ENCODE peak calls at places on chromosome 21, in seven cellular contexts. J, B, C, L, O, T and P are unnamed samples.

GRCh38 chr21:43824250-43824882 is 35.0 kb downstream of the RRP1 start:
- DNase-seq in J (no peak), B (no peak), C (peak; percentile 9), L (no peak), O (no peak), T (no peak), P (no peak)

GRCh38 chr21:25176637-25177412 is 430.5 kb downstream of the MRPL39 start:
- DNase-seq in J (no peak), B (no peak), C (no peak), L (no peak), O (no peak), T (no peak), P (no peak)

GRCh38 chr21:45949928-45950739 is 31.4 kb upstream of the COL6A1 start:
- DNase-seq in J (no peak), B (peak; percentile 56), C (no peak), L (no peak), O (no peak), T (no peak), P (peak; percentile 43)

GRCh38 chr21:37385179-37385765 is 18.7 kb downstream of the DYRK1A start:
- DNase-seq in J (no peak), B (no peak), C (no peak), L (no peak), O (no peak), T (no peak), P (no peak)

GRCh38 chr21:25577765-25578069 is 29.6 kb downstream of the MRPL39 start:
- DNase-seq in J (no peak), B (no peak), C (no peak), L (no peak), O (no peak), T (no peak), P (no peak)

GRCh38 chr21:44515359-44516165 is 24.4 kb downstream of the KRTAP10-1 start:
- DNase-seq in J (no peak), B (no peak), C (no peak), L (no peak), O (no peak), T (no peak), P (no peak)

GRCh38 chr21:18603246-18603645 is 199.7 kb upstream of the TMPRSS15 start:
- DNase-seq in J (no peak), B (no peak), C (no peak), L (no peak), O (no peak), T (no peak), P (no peak)

GRCh38 chr21:34946385-34947121 is 102.5 kb downstream of the RUNX1 start:
- DNase-seq in J (no peak), B (no peak), C (no peak), L (no peak), O (no peak), T (no peak), P (no peak)

GRCh38 chr21:43299441-43300277 is 127.3 kb downstream of the SIK1 start:
- DNase-seq in J (peak; percentile 62), B (no peak), C (no peak), L (no peak), O (no peak), T (no peak), P (peak; percentile 62)

GRCh38 chr21:21268061-21268471 is 269.9 kb downstream of the NCAM2 start:
- DNase-seq in J (no peak), B (no peak), C (no peak), L (no peak), O (no peak), T (no peak), P (no peak)

GRCh38 chr21:33198346-33199135 is 31.2 kb upstream of the IFNAR2 start:
- DNase-seq in J (no peak), B (no peak), C (no peak), L (no peak), O (no peak), T (no peak), P (peak; percentile 78)

GRCh38 chr21:34530264-34530663 is 18.3 kb upstream of the KCNE1 start:
- DNase-seq in J (no peak), B (no peak), C (no peak), L (no peak), O (no peak), T (no peak), P (no peak)

GRCh38 chr21:15521644-15522001 is 208.2 kb upstream of the USP25 start:
- DNase-seq in J (no peak), B (no peak), C (no peak), L (no peak), O (no peak), T (no peak), P (no peak)

GRCh38 chr21:15524855-15525254 is 204.9 kb upstream of the USP25 start:
- DNase-seq in J (no peak), B (no peak), C (no peak), L (no peak), O (no peak), T (no peak), P (no peak)

GRCh38 chr21:15517394-15517793 is 212.4 kb upstream of the USP25 start:
- DNase-seq in J (no peak), B (no peak), C (no peak), L (no peak), O (no peak), T (no peak), P (no peak)

GRCh38 chr21:15522148-15522547 is 207.6 kb upstream of the USP25 start:
- DNase-seq in J (peak; percentile 21), B (no peak), C (no peak), L (no peak), O (no peak), T (no peak), P (no peak)

GRCh38 chr21:15520811-15521643 is 208.8 kb upstream of the USP25 start:
- DNase-seq in J (peak; percentile 19), B (no peak), C (no peak), L (no peak), O (no peak), T (no peak), P (no peak)
- TF ChIP-seq CTCF in J (no peak), B (no peak), C (no peak), L (peak; percentile 34), O (no peak), T (no peak), P (no peak)

DNA sequence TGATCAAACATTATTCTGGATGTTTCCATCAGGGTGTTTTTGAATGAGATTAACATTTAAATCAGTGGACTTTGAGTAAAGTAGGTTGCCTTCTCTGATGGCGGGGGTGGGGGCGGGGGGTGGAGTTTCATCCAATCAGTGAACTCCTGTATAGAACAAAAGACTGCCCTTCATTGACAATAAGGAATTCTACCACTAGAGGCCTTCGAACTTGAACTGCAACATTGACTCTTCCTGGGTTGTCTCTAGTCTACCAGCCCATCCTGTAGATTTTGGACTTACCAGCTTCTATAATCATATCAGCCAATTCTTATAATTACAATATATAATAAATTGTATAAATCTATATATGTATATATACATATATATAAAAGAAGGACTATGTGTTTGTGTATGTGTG is 520.4 kb upstream of the CXADR start:
- DNase-seq in J (no peak), B (no peak), C (no peak), L (no peak), O (no peak), T (no peak), P (no peak)
- TF ChIP-seq CTCF in J (no peak), B (no peak), C (no peak), L (no peak), O (no peak), T (no peak), P (no peak)

GRCh38 chr21:42012344-42012743 is 2.2 kb upstream of the ZBTB21 start:
- DNase-seq in J (no peak), B (no peak), C (no peak), L (no peak), O (no peak), T (no peak), P (no peak)

GRCh38 chr21:42009831-42010506 is at the start of gene ZBTB21:
- DNase-seq in J (peak; percentile 99), B (peak; percentile 99), C (peak; percentile 96), L (peak; percentile 99), O (peak; percentile 99), T (peak; percentile 98), P (peak; percentile 99)

GRCh38 chr21:42009018-42009830 is 936 bp downstream of the ZBTB21 start:
- DNase-seq in J (peak; percentile 82), B (peak; percentile 50), C (peak; percentile 40), L (peak; percentile 61), O (peak; percentile 80), T (peak; percentile 53), P (peak; percentile 57)

GRCh38 chr21:42012763-42013329 is 2.7 kb upstream of the ZBTB21 start:
- DNase-seq in J (no peak), B (no peak), C (no peak), L (no peak), O (no peak), T (no peak), P (no peak)

DNA sequence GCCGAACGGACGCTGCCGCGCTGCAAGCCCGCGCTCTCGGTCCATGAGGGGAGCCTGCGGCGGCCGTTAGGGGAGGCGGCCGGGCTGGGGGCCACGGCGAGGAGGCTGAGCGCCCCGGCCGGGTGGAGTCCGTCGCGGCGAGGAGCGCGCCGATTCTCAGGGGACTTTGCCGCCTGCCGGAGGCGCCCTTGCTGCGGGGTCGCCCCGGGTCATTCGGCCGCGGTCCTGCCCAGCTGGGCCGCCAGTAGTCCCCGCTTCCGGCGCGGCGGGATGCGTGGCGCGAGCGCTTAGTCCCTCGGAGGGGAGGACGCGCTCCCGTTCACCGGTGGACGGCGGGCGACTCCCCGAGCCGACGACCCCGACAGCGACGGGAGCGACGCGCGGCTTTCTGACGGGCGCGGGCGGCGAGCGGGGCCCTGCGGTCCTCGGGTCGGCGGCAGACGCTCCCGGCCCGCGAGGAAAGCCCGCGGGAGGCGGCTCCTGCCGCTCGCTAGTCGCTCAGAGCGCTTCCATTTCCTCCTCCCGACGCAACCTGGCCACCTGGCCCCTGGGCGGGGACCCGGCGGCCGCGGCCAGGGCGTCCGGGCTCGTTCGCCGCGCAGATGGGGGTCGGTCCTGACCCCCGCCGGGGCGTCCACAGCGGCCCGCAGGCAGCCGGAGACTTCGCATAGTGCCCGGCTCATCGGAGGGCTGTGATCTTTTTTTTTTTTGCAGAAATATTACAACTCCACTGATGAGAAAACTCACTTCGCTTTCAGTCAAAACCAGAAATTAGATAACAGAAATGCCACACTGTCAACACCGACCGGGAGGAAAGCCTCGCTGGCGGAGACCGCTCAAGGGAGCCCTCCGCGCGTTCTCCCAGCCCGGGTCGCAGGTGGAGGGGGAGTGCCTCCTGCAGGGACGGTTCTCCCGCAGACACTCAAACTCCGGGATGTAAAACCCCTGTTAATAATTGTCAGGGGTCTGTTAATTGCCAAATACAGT is 640 bp upstream of the ZBTB21 start:
- DNase-seq in J (peak; percentile 69), B (peak; percentile 29), C (no peak), L (peak; percentile 50), O (no peak), T (peak; percentile 39), P (no peak)
- TF ChIP-seq CTCF in J (no peak), B (peak; percentile 28), C (no peak), L (no peak), O (no peak), T (no peak), P (no peak)

GRCh38 chr21:31731802-31732537 is at the start of gene SCAF4:
- DNase-seq in J (peak; percentile 93), B (peak; percentile 90), C (peak; percentile 80), L (peak; percentile 90), O (peak; percentile 94), T (peak; percentile 90), P (peak; percentile 96)

GRCh38 chr21:31732538-31732864 is 583 bp upstream of the SCAF4 start:
- DNase-seq in J (no peak), B (no peak), C (no peak), L (no peak), O (no peak), T (no peak), P (no peak)

GRCh38 chr21:31730687-31731111 is 1.2 kb downstream of the SCAF4 start:
- DNase-seq in J (no peak), B (no peak), C (peak; percentile 21), L (peak; percentile 20), O (no peak), T (no peak), P (no peak)

GRCh38 chr21:31729622-31730343 is 2.1 kb downstream of the SCAF4 start:
- DNase-seq in J (no peak), B (no peak), C (no peak), L (no peak), O (no peak), T (no peak), P (no peak)

GRCh38 chr21:31731112-31731801 is 661 bp downstream of the SCAF4 start:
- DNase-seq in J (peak; percentile 85), B (peak; percentile 38), C (no peak), L (peak; percentile 64), O (peak; percentile 74), T (peak; percentile 63), P (peak; percentile 43)
- TF ChIP-seq CTCF in J (no peak), B (no peak), C (no peak), L (peak; percentile 8), O (no peak), T (peak; percentile 19), P (peak; percentile 17)